ENCODE peak calls at places on chromosomes 1 and 21, in eight cellular contexts. O, P, G, L, X, T, Q and K are unnamed samples.
A peak's percentile ranks its signal among the peaks of the same experiment; 100 is the strongest.

GRCh38 chr1:42957880-42958487 is 684 bp downstream of the SLC2A1 start:
- DNase-seq in G (peak; percentile 57), Q (no peak), L (peak; percentile 32), T (peak; percentile 69), P (peak; percentile 66), O (no peak), X (no peak), K (peak; percentile 59)

GRCh38 chr1:67760030-67760821 is 73.0 kb downstream of the GNG12 start:
- DNase-seq in O (peak; percentile 82), G (peak; percentile 52), T (peak; percentile 45), P (peak; percentile 54), L (peak; percentile 26), Q (no peak), X (peak; percentile 19), K (peak; percentile 23)

GRCh38 chr21:28099296-28099695 is 893.4 kb downstream of the LTN1 start:
- DNase-seq in Q (no peak), X (no peak), T (no peak), P (no peak), O (no peak), G (no peak), L (no peak), K (no peak)

GRCh38 chr21:45861156-45861870 is 120.3 kb upstream of the COL6A1 start:
- DNase-seq in L (no peak), O (no peak), T (no peak), Q (no peak), X (no peak), G (no peak), P (no peak), K (no peak)

GRCh38 chr21:15365751-15366392 is 301.1 kb upstream of the NRIP1 start:
- DNase-seq in Q (no peak), O (no peak), P (no peak), G (no peak), X (no peak), T (no peak), L (no peak), K (no peak)

GRCh38 chr1:220796530-220796929 is 9.8 kb downstream of the MTARC1 start:
- DNase-seq in P (no peak), X (no peak), T (no peak), O (no peak), G (no peak), Q (no peak), L (no peak), K (no peak)

GRCh38 chr1:29243023-29243862 is 6.9 kb downstream of the PTPRU start:
- DNase-seq in O (no peak), X (no peak), L (no peak), G (no peak), T (no peak), P (no peak), Q (no peak), K (no peak)

GRCh38 chr1:31702836-31703404 is 897 bp downstream of the COL16A1 start:
- DNase-seq in T (no peak), G (no peak), O (no peak), Q (no peak), X (no peak), P (no peak), L (no peak), K (no peak)

GRCh38 chr1:68229927-68230812 is 2.2 kb downstream of the WLS start:
- DNase-seq in O (peak; percentile 48), Q (no peak), X (no peak), G (peak; percentile 38), L (no peak), P (no peak), T (peak; percentile 9), K (no peak)

GRCh38 chr1:33094971-33095604 is 14.1 kb downstream of the AZIN2 start:
- DNase-seq in P (peak; percentile 18), X (no peak), Q (peak; percentile 29), G (peak; percentile 70), T (peak; percentile 49), L (no peak), O (peak; percentile 75), K (no peak)

GRCh38 chr1:53704804-53705445 is 34.0 kb downstream of the GLIS1 start:
- DNase-seq in L (no peak), O (no peak), P (no peak), X (no peak), G (no peak), Q (no peak), T (no peak), K (no peak)

GRCh38 chr1:234774971-234775370 is 165.0 kb upstream of the IRF2BP2 start:
- DNase-seq in P (no peak), L (no peak), X (no peak), Q (no peak), T (no peak), G (peak; percentile 11), O (peak; percentile 79), K (no peak)

GRCh38 chr1:209895709-209896108 is 42.3 kb upstream of the SYT14 start:
- DNase-seq in Q (no peak), G (no peak), P (no peak), T (no peak), X (no peak), O (peak; percentile 77), L (no peak), K (no peak)

GRCh38 chr1:204506091-204506968 is 9.9 kb upstream of the MDM4 start:
- DNase-seq in L (peak; percentile 50), O (peak; percentile 95), Q (peak; percentile 89), G (peak; percentile 93), T (peak; percentile 74), P (peak; percentile 69), X (peak; percentile 44), K (peak; percentile 48)

GRCh38 chr1:52192436-52192835 is 50.5 kb downstream of the ZFYVE9 start:
- DNase-seq in Q (no peak), P (no peak), L (no peak), G (no peak), X (no peak), O (no peak), T (no peak), K (no peak)

GRCh38 chr1:84135341-84135740 is 8.7 kb upstream of the PRKACB start:
- DNase-seq in L (no peak), X (no peak), G (no peak), Q (no peak), P (no peak), O (no peak), T (no peak), K (no peak)

GRCh38 chr1:197737916-197738315 is 37.4 kb downstream of the DENND1B start:
- DNase-seq in Q (no peak), X (no peak), O (no peak), L (no peak), G (no peak), T (no peak), P (no peak), K (no peak)

GRCh38 chr1:50976890-50977574 is 7.0 kb downstream of the CDKN2C start:
- DNase-seq in P (peak; percentile 10), L (no peak), O (peak; percentile 57), T (peak; percentile 58), G (peak; percentile 60), Q (no peak), X (peak; percentile 13), K (peak; percentile 8)

GRCh38 chr1:183218981-183219621 is 33.0 kb downstream of the LAMC2 start:
- DNase-seq in X (no peak), T (no peak), L (peak; percentile 28), O (peak; percentile 4), G (peak; percentile 18), P (peak; percentile 6), Q (no peak), K (no peak)

GRCh38 chr1:22326372-22326915 is 125.2 kb upstream of the ZBTB40 start:
- DNase-seq in T (no peak), O (no peak), X (no peak), L (no peak), G (no peak), Q (no peak), P (no peak), K (no peak)

GRCh38 chr1:192489046-192489445 is 86.5 kb upstream of the RGS1 start:
- DNase-seq in O (no peak), Q (no peak), P (no peak), T (peak; percentile 76), X (no peak), L (no peak), G (no peak), K (no peak)

GRCh38 chr1:18279713-18280074 is 172.1 kb downstream of the IGSF21 start:
- DNase-seq in T (no peak), Q (no peak), L (no peak), G (no peak), X (no peak), O (no peak), P (no peak), K (no peak)

GRCh38 chr21:15688016-15688415 is 41.8 kb upstream of the USP25 start:
- DNase-seq in Q (no peak), L (no peak), P (no peak), X (no peak), O (no peak), G (no peak), T (no peak), K (no peak)

GRCh38 chr1:172719694-172720138 is 60.8 kb downstream of the FASLG start:
- DNase-seq in T (no peak), O (peak; percentile 64), G (no peak), L (no peak), X (no peak), Q (no peak), P (no peak), K (no peak)

GRCh38 chr21:39634507-39634906 is 21.8 kb downstream of the B3GALT5 start:
- DNase-seq in T (no peak), O (no peak), Q (no peak), P (no peak), G (no peak), X (no peak), L (no peak), K (no peak)

GRCh38 chr1:81590171-81590570 is 210.6 kb upstream of the ADGRL2 start:
- DNase-seq in P (no peak), G (no peak), L (no peak), O (no peak), Q (no peak), X (no peak), T (no peak), K (no peak)

GRCh38 chr1:115655916-115656315 is 14.1 kb downstream of the VANGL1 start:
- DNase-seq in G (no peak), P (no peak), O (no peak), Q (no peak), L (no peak), X (no peak), T (no peak), K (no peak)

GRCh38 chr1:183237046-183237445 is 51.0 kb downstream of the LAMC2 start:
- DNase-seq in G (no peak), P (no peak), T (no peak), O (no peak), X (no peak), Q (no peak), L (no peak), K (no peak)

GRCh38 chr1:59360170-59360569 is 63.3 kb downstream of the FGGY start:
- DNase-seq in X (no peak), Q (peak; percentile 20), T (no peak), G (no peak), O (peak; percentile 81), P (no peak), L (no peak), K (no peak)